ENCODE peak calls at places on chromosomes 1 and 21, in five cellular contexts. One of them, this sample, is unnamed.
A peak's percentile ranks its signal among the peaks of the same experiment; 100 is the strongest.

GRCh38 chr1:205015241-205015640 is 27.8 kb upstream of the CNTN2 start:
- DNase-seq in tibial nerve: no peak
- DNase-seq in mammary epithelial cell: no peak
- DNase-seq in progenitor cell of endocrine pancreas: no peak
- DNase-seq in IMR-90: no peak
- DNase-seq in this sample: no peak

GRCh38 chr1:209618291-209618690 is 33.9 kb downstream of the LAMB3 start:
- DNase-seq in tibial nerve: no peak
- DNase-seq in mammary epithelial cell: no peak
- DNase-seq in progenitor cell of endocrine pancreas: no peak
- DNase-seq in IMR-90: no peak
- DNase-seq in this sample: no peak

GRCh38 chr21:33801424-33802405 is 113.9 kb downstream of the ATP5PO start:
- DNase-seq in tibial nerve: no peak
- DNase-seq in mammary epithelial cell: peak; percentile 96
- DNase-seq in progenitor cell of endocrine pancreas: no peak
- DNase-seq in IMR-90: peak; percentile 80
- DNase-seq in this sample: peak; percentile 77

GRCh38 chr1:90391116-90391515 is 326.0 kb downstream of the BARHL2 start:
- DNase-seq in tibial nerve: no peak
- DNase-seq in mammary epithelial cell: peak; percentile 46
- DNase-seq in progenitor cell of endocrine pancreas: no peak
- DNase-seq in IMR-90: peak; percentile 26
- DNase-seq in this sample: no peak

GRCh38 chr1:48526045-48526714 is 54.2 kb upstream of the SPATA6 start:
- DNase-seq in tibial nerve: no peak
- DNase-seq in mammary epithelial cell: no peak
- DNase-seq in progenitor cell of endocrine pancreas: no peak
- DNase-seq in IMR-90: peak; percentile 35
- DNase-seq in this sample: peak; percentile 33

GRCh38 chr1:7290971-7291970 is 479.8 kb upstream of the VAMP3 start:
- DNase-seq in tibial nerve: no peak
- DNase-seq in mammary epithelial cell: peak; percentile 14
- DNase-seq in progenitor cell of endocrine pancreas: no peak
- DNase-seq in IMR-90: peak; percentile 69
- DNase-seq in this sample: peak; percentile 83

GRCh38 chr1:51331206-51332100 is 1.1 kb upstream of the TTC39A start:
- DNase-seq in tibial nerve: no peak
- DNase-seq in mammary epithelial cell: peak; percentile 16
- DNase-seq in progenitor cell of endocrine pancreas: no peak
- DNase-seq in IMR-90: peak; percentile 62
- DNase-seq in this sample: peak; percentile 63

GRCh38 chr1:218460367-218460766 is 115.2 kb downstream of the TGFB2 start:
- DNase-seq in tibial nerve: no peak
- DNase-seq in mammary epithelial cell: peak; percentile 31
- DNase-seq in progenitor cell of endocrine pancreas: no peak
- DNase-seq in IMR-90: peak; percentile 61
- DNase-seq in this sample: peak; percentile 74

GRCh38 chr1:46187106-46187869 is 10.9 kb downstream of the POMGNT1 start:
- DNase-seq in tibial nerve: no peak
- DNase-seq in mammary epithelial cell: no peak
- DNase-seq in progenitor cell of endocrine pancreas: no peak
- DNase-seq in IMR-90: no peak
- DNase-seq in this sample: no peak

GRCh38 chr1:5375437-5375836 is 616.8 kb downstream of the NPHP4 start:
- DNase-seq in tibial nerve: no peak
- DNase-seq in mammary epithelial cell: no peak
- DNase-seq in progenitor cell of endocrine pancreas: no peak
- DNase-seq in IMR-90: no peak
- DNase-seq in this sample: no peak

GRCh38 chr1:243351347-243351746 is 95.5 kb downstream of the SDCCAG8 start:
- DNase-seq in tibial nerve: no peak
- DNase-seq in mammary epithelial cell: no peak
- DNase-seq in progenitor cell of endocrine pancreas: no peak
- DNase-seq in IMR-90: no peak
- DNase-seq in this sample: no peak

GRCh38 chr1:3154081-3154795 is 85.2 kb downstream of the PRDM16 start:
- DNase-seq in tibial nerve: no peak
- DNase-seq in mammary epithelial cell: no peak
- DNase-seq in progenitor cell of endocrine pancreas: no peak
- DNase-seq in IMR-90: no peak
- DNase-seq in this sample: no peak